ENCODE peak calls at places on chromosomes 5 and 9, in four cellular contexts. S is A549, T is HepG2, X is H1. K is an unnamed sample.

GRCh38 chr9:36040271-36040925 is 3.7 kb downstream of the RECK start:
- DNase-seq in T (no peak), S (no peak), X (no peak), K (no peak)

GRCh38 chr9:98317134-98317857 is 61.8 kb upstream of the TBC1D2 start:
- DNase-seq in T (no peak), X (no peak), S (no peak), K (peak)

GRCh38 chr9:124453586-124454191 is 3.4 kb downstream of the ADGRD2 start:
- DNase-seq in T (no peak), X (no peak), S (peak), K (no peak)

GRCh38 chr9:110875275-110875674 is 163.0 kb downstream of the LPAR1 start:
- DNase-seq in S (no peak), T (no peak), X (peak), K (no peak)

GRCh38 chr5:179326176-179326997 is 18.9 kb downstream of the ADAMTS2 start:
- DNase-seq in X (no peak), T (no peak), S (no peak), K (peak)

GRCh38 chr5:180809403-180810209 is 7.0 kb upstream of the MGAT1 start:
- DNase-seq in X (no peak), S (peak), T (peak), K (peak)

GRCh38 chr9:14722391-14723035 is at the start of gene CER1:
- DNase-seq in S (no peak), T (no peak), X (peak), K (no peak)

GRCh38 chr5:67371924-67372323 is 175.3 kb upstream of the CD180 start:
- DNase-seq in T (no peak), X (no peak), S (no peak), K (no peak)

GRCh38 chr5:72624641-72625236 is 117.5 kb upstream of the ZNF366 start:
- DNase-seq in S (no peak), T (no peak), X (no peak), K (no peak)

GRCh38 chr5:54514269-54514668 is 3.3 kb upstream of the SNX18 start:
- DNase-seq in S (no peak), X (no peak), T (peak), K (no peak)

GRCh38 chr9:128065907-128066712 is 1.0 kb downstream of the NAIF1 start:
- DNase-seq in X (no peak), T (no peak), S (no peak), K (no peak)

GRCh38 chr5:149561848-149562247 is 10.6 kb upstream of the CSNK1A1 start:
- DNase-seq in S (peak), T (peak), X (no peak), K (peak)

DNA sequence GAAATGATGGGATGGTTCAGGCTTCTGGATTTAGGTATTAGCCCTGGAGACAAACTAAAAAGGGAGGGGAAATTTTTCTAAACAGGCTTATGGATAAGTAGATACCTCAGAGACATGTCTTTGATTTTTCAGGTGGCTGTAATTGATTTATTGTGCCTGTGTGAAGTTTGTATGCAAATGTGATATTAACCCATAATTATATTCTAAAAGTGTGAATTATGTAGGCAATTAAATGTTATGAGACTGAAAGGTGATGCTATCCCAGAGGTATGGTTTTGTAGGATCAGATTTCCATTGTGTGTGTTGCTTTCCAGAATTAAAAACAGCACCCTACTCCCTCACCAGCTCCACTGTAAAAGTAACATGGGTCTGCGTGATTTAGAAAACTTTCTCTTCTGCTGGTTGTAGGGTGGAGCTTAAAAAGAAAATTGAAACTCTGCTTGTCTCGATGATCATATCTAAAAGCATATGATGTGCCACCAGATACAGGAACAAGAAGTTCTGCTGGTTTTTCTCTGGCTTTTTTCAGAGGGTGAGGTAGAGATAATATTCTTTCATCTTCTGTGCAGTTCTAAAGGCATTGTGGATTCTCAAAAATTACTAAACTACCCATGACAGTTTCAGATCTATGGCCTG is 71.8 kb upstream of the TAF11L2 start:
- DNase-seq in T (no peak), S (no peak), X (no peak), K (no peak)
- TF ChIP-seq EP300 in T (no peak), S (no peak), X (no peak), K (no peak)

DNA sequence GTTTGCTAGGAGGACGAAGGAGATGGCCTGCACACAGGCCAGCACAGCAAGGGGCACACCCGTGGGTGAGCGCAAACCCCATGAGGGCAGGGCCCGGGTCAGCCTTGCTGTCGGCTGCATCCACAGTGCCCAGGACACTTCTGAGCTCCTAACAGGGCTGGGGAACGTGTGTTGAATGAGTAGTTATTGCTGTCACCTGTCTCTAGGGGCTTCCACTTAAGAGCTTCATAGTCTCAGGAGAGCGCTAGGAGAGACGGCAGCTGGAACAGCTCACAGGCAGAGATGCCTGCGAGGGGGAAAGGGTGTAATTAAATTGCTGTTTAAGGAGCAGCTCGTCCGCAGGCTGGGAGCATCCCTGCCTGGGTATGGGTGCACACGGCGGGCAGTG is 91.4 kb upstream of the NEURL1B start:
- DNase-seq in S (no peak), T (no peak), X (no peak), K (no peak)
- H3K4me2 ChIP-seq in S (no peak), T (no peak), X (no peak), K (no peak)

GRCh38 chr9:132181796-132182521 is 20.1 kb downstream of the NTNG2 start:
- DNase-seq in T (no peak), X (no peak), S (no peak), K (peak)
- TF ChIP-seq EP300 in T (no peak), X (no peak), S (no peak), K (no peak)

DNA sequence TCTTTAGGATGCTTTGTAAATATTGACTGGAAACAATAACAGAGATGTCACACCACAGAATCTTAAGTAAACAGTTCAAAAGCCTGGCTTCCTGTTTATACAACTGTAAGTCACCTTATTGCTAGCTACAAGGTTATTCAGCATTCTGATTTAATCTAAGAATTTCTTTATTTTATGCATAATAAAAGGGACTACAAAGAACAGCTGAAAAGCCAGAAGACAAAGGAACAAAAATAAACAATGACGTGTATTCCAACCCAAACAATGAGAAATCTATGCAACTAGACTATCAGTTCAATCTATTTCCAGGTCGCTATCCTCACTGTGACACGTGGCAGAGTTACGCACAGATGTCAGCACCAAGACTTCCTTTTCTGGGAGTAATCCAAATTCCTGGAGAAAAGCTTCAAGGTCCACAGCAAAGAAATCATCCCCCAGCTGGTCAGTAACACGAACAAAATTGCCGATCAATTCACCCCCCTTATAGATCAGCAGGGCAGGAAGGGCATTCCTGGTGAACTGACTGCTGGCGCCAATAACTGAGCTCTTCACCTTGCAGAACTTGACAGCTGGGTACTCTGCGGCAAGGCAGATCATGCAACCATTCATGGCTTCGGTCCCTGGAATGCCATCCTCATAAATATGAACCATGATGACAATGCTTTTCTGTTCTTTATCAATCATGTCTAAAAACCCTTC is 8.4 kb downstream of the PDCL start:
- DNase-seq in S (no peak), T (no peak), X (no peak), K (no peak)
- H3K4me2 ChIP-seq in S (peak), T (no peak), X (no peak), K (peak)

K was measured in SK-N-SH.